ENCODE peak calls at places on chromosomes 16 and 17, in nine cellular contexts. B is AG09319; U is GM10248; Y is germinal center; D is COR-L47; T is psoas muscle; S is T-cell; O is stimulated activated CD8-positive, alpha-beta memory T cell treated with anti-CD3 and anti-CD28 coated beads, Interleukin-15, amount 100 ng/mL, for 24 hours; N is GM12864. R is an unnamed sample.

GRCh38 chr16:15518412-15519351 is 84.3 kb downstream of the BMERB1 start:
- DNase-seq in U (no peak), N (no peak), B (peak; percentile 75), S (no peak), O (no peak), Y (no peak), D (no peak), T (peak; percentile 80), R (peak; percentile 41)

GRCh38 chr17:17605747-17606083 is 14.2 kb upstream of the PEMT start:
- DNase-seq in T (no peak), B (peak; percentile 73), D (no peak), S (no peak), O (no peak), Y (no peak), N (no peak), U (no peak), R (no peak)

GRCh38 chr17:79947351-79948031 is 88.2 kb downstream of the TBC1D16 start:
- DNase-seq in S (no peak), B (no peak), T (peak; percentile 13), N (no peak), O (no peak), D (no peak), U (no peak), Y (no peak), R (no peak)

GRCh38 chr17:234163-235047 is 53.0 kb upstream of the DOC2B start:
- DNase-seq in U (no peak), S (no peak), D (no peak), O (no peak), N (no peak), Y (no peak), B (no peak), T (no peak), R (no peak)

GRCh38 chr16:964696-965395 is 5.9 kb downstream of the LMF1 start:
- DNase-seq in O (no peak), U (no peak), T (no peak), B (no peak), D (no peak), Y (no peak), S (peak; percentile 70), N (no peak), R (peak; percentile 61)

GRCh38 chr17:47423406-47424295 is 99.9 kb downstream of the EFCAB13 start:
- DNase-seq in U (peak; percentile 41), O (no peak), N (no peak), T (peak; percentile 13), S (no peak), Y (peak; percentile 25), D (no peak), B (no peak), R (no peak)

GRCh38 chr17:75159196-75160031 is 5.1 kb upstream of the JPT1 start:
- DNase-seq in D (no peak), S (no peak), U (no peak), Y (no peak), T (no peak), B (no peak), O (no peak), N (no peak), R (no peak)

GRCh38 chr17:17141860-17142552 is 64.1 kb downstream of the PLD6 start:
- DNase-seq in U (peak; percentile 58), B (no peak), N (no peak), S (peak; percentile 36), T (peak; percentile 47), D (no peak), O (no peak), Y (peak; percentile 31), R (peak; percentile 75)

GRCh38 chr16:67547423-67548264 is 14.7 kb upstream of the CTCF start:
- DNase-seq in T (no peak), U (peak; percentile 46), N (no peak), B (no peak), S (peak; percentile 56), Y (peak; percentile 86), O (no peak), D (peak; percentile 46), R (no peak)

GRCh38 chr17:17926840-17927449 is 45.3 kb downstream of the TOM1L2 start:
- DNase-seq in D (no peak), O (no peak), S (no peak), B (no peak), T (no peak), Y (no peak), U (no peak), N (no peak), R (peak; percentile 71)

GRCh38 chr16:49608095-49608494 is 234.5 kb downstream of the C16orf78 start:
- DNase-seq in Y (no peak), O (no peak), S (no peak), T (no peak), B (no peak), N (no peak), D (no peak), U (no peak), R (no peak)

GRCh38 chr16:50611332-50611934 is 63.2 kb downstream of the NKD1 start:
- DNase-seq in O (no peak), N (no peak), D (no peak), S (no peak), B (no peak), Y (no peak), T (peak; percentile 4), U (no peak), R (no peak)

GRCh38 chr16:30946671-30947532 is 2.0 kb upstream of the ORAI3 start:
- DNase-seq in D (no peak), T (no peak), O (no peak), Y (no peak), U (no peak), S (no peak), N (no peak), B (no peak), R (no peak)

GRCh38 chr16:21301168-21301894 is 23.2 kb upstream of the CRYM start:
- DNase-seq in S (no peak), Y (peak; percentile 87), D (no peak), T (peak; percentile 63), B (no peak), O (no peak), N (peak; percentile 60), U (peak; percentile 82), R (peak; percentile 5)

GRCh38 chr16:57479422-57480126 is 6.7 kb downstream of the DOK4 start:
- DNase-seq in Y (no peak), S (no peak), D (peak; percentile 60), U (no peak), O (no peak), T (no peak), B (peak; percentile 27), N (no peak), R (no peak)

GRCh38 chr16:78984324-78984723 is 616.2 kb downstream of the MAF start:
- DNase-seq in T (no peak), S (no peak), U (no peak), O (no peak), B (no peak), D (no peak), Y (no peak), N (no peak), R (no peak)

GRCh38 chr17:21042434-21043295 is at the start of gene USP22:
- DNase-seq in Y (peak; percentile 94), B (no peak), D (peak; percentile 93), T (no peak), N (peak; percentile 59), S (no peak), O (peak; percentile 82), U (peak; percentile 92), R (no peak)